ENCODE peak calls at places on chromosome 1, in four cellular contexts. One of them, this sample, is unnamed.

GRCh38 chr1:94971491-94971924 is 44.6 kb upstream of the CNN3 start:
- ATAC-seq in activated B cell treated with CpG ODN at 0.5 μM for 24 hours: no peak
- ATAC-seq in mucosa of descending colon: no peak
- ATAC-seq in activated CD8-positive, alpha-beta T cell treated with anti-CD3 and anti-CD28 coated beads for 36 hours: no peak
- ATAC-seq in this sample: no peak

GRCh38 chr1:221723918-221724263 is 18.0 kb downstream of the DUSP10 start:
- ATAC-seq in activated B cell treated with CpG ODN at 0.5 μM for 24 hours: no peak
- ATAC-seq in mucosa of descending colon: no peak
- ATAC-seq in activated CD8-positive, alpha-beta T cell treated with anti-CD3 and anti-CD28 coated beads for 36 hours: no peak
- ATAC-seq in this sample: no peak

GRCh38 chr1:94296018-94296417 is 58.6 kb upstream of the ARHGAP29 start:
- ATAC-seq in activated B cell treated with CpG ODN at 0.5 μM for 24 hours: no peak
- ATAC-seq in activated CD8-positive, alpha-beta T cell treated with anti-CD3 and anti-CD28 coated beads for 36 hours: no peak
- ATAC-seq in mucosa of descending colon: no peak
- ATAC-seq in this sample: no peak

GRCh38 chr1:4598561-4598960 is 55.8 kb upstream of the AJAP1 start:
- ATAC-seq in mucosa of descending colon: no peak
- ATAC-seq in activated CD8-positive, alpha-beta T cell treated with anti-CD3 and anti-CD28 coated beads for 36 hours: no peak
- ATAC-seq in activated B cell treated with CpG ODN at 0.5 μM for 24 hours: no peak
- ATAC-seq in this sample: no peak

GRCh38 chr1:117284408-117285215 is 73.9 kb upstream of the VTCN1 start:
- ATAC-seq in activated B cell treated with CpG ODN at 0.5 μM for 24 hours: no peak
- ATAC-seq in activated CD8-positive, alpha-beta T cell treated with anti-CD3 and anti-CD28 coated beads for 36 hours: no peak
- ATAC-seq in mucosa of descending colon: peak; percentile 75
- ATAC-seq in this sample: no peak

GRCh38 chr1:16130827-16131226 is 25.0 kb downstream of the EPHA2 start:
- ATAC-seq in activated B cell treated with CpG ODN at 0.5 μM for 24 hours: no peak
- ATAC-seq in activated CD8-positive, alpha-beta T cell treated with anti-CD3 and anti-CD28 coated beads for 36 hours: no peak
- ATAC-seq in mucosa of descending colon: no peak
- ATAC-seq in this sample: no peak

GRCh38 chr1:89149229-89149628 is 23.3 kb upstream of the GBP2 start:
- ATAC-seq in activated B cell treated with CpG ODN at 0.5 μM for 24 hours: no peak
- ATAC-seq in activated CD8-positive, alpha-beta T cell treated with anti-CD3 and anti-CD28 coated beads for 36 hours: no peak
- ATAC-seq in mucosa of descending colon: peak; percentile 66
- ATAC-seq in this sample: no peak

GRCh38 chr1:213669964-213670691 is 317.6 kb upstream of the PROX1 start:
- ATAC-seq in activated CD8-positive, alpha-beta T cell treated with anti-CD3 and anti-CD28 coated beads for 36 hours: no peak
- ATAC-seq in mucosa of descending colon: peak; percentile 88
- ATAC-seq in activated B cell treated with CpG ODN at 0.5 μM for 24 hours: no peak
- ATAC-seq in this sample: no peak

GRCh38 chr1:67211589-67212563 is 45.6 kb downstream of the IL23R start:
- ATAC-seq in mucosa of descending colon: peak; percentile 38
- ATAC-seq in activated CD8-positive, alpha-beta T cell treated with anti-CD3 and anti-CD28 coated beads for 36 hours: peak; percentile 76
- ATAC-seq in activated B cell treated with CpG ODN at 0.5 μM for 24 hours: no peak
- ATAC-seq in this sample: peak; percentile 89

GRCh38 chr1:155079487-155080249 is 1.0 kb downstream of the EFNA3 start:
- ATAC-seq in activated B cell treated with CpG ODN at 0.5 μM for 24 hours: no peak
- ATAC-seq in mucosa of descending colon: no peak
- ATAC-seq in activated CD8-positive, alpha-beta T cell treated with anti-CD3 and anti-CD28 coated beads for 36 hours: no peak
- ATAC-seq in this sample: peak; percentile 16

GRCh38 chr1:5834477-5835178 is 157.6 kb downstream of the NPHP4 start:
- ATAC-seq in mucosa of descending colon: no peak
- ATAC-seq in activated CD8-positive, alpha-beta T cell treated with anti-CD3 and anti-CD28 coated beads for 36 hours: no peak
- ATAC-seq in activated B cell treated with CpG ODN at 0.5 μM for 24 hours: no peak
- ATAC-seq in this sample: no peak

GRCh38 chr1:64960731-64961130 is 5.6 kb downstream of the JAK1 start:
- ATAC-seq in mucosa of descending colon: no peak
- ATAC-seq in activated CD8-positive, alpha-beta T cell treated with anti-CD3 and anti-CD28 coated beads for 36 hours: peak; percentile 40
- ATAC-seq in activated B cell treated with CpG ODN at 0.5 μM for 24 hours: peak; percentile 35
- ATAC-seq in this sample: peak; percentile 65

GRCh38 chr1:115838805-115839705 is 1.9 kb downstream of the NHLH2 start:
- ATAC-seq in activated B cell treated with CpG ODN at 0.5 μM for 24 hours: no peak
- ATAC-seq in activated CD8-positive, alpha-beta T cell treated with anti-CD3 and anti-CD28 coated beads for 36 hours: no peak
- ATAC-seq in mucosa of descending colon: peak; percentile 57
- ATAC-seq in this sample: no peak

GRCh38 chr1:162023181-162023546 is 505 bp downstream of the OLFML2B start:
- ATAC-seq in activated B cell treated with CpG ODN at 0.5 μM for 24 hours: no peak
- ATAC-seq in activated CD8-positive, alpha-beta T cell treated with anti-CD3 and anti-CD28 coated beads for 36 hours: no peak
- ATAC-seq in mucosa of descending colon: no peak
- ATAC-seq in this sample: no peak

This sample was measured in activated T-helper 17 cell treated with anti-CD3 and anti-CD28 coated beads, Interleukin-2, amount 50 U/mL, for 72 hours.